ENCODE peak calls at places on chromosome 16, in four cellular contexts. M is body of pancreas, F is A549, B is testis. N is an unnamed sample.

GRCh38 chr16:10314811-10315210 is 71.0 kb upstream of the ATF7IP2 start:
- DNase-seq in M (no peak), F (no peak), B (no peak), N (no peak)

GRCh38 chr16:66478733-66479511 is 51.8 kb downstream of the BEAN1 start:
- DNase-seq in M (peak), F (peak), B (peak), N (no peak)

GRCh38 chr16:87448866-87449265 is 44.0 kb downstream of the ZCCHC14 start:
- DNase-seq in M (no peak), F (no peak), B (no peak), N (no peak)

GRCh38 chr16:16071631-16072244 is 122.3 kb downstream of the ABCC1 start:
- DNase-seq in M (peak), F (no peak), B (peak), N (no peak)

GRCh38 chr16:80971814-80972213 is 34.9 kb downstream of the CMC2 start:
- DNase-seq in M (no peak), F (no peak), B (no peak), N (no peak)

GRCh38 chr16:1980026-1980769 is 1.1 kb downstream of the NOXO1 start:
- DNase-seq in M (peak), F (no peak), B (no peak), N (no peak)

GRCh38 chr16:7397901-7398300 is 65.3 kb downstream of the RBFOX1 start:
- DNase-seq in M (no peak), F (no peak), B (no peak), N (no peak)

GRCh38 chr16:69888005-69888560 is 63.1 kb upstream of the CLEC18A start:
- DNase-seq in M (no peak), F (no peak), B (no peak), N (no peak)

GRCh38 chr16:23801387-23801786 is 34.4 kb upstream of the PRKCB start:
- DNase-seq in M (peak), F (peak), B (peak), N (peak)

GRCh38 chr16:89855986-89856385 is 17.4 kb upstream of the TCF25 start:
- DNase-seq in M (no peak), F (no peak), B (no peak), N (no peak)

GRCh38 chr16:50257876-50258275 is 8.5 kb upstream of the ADCY7 start:
- DNase-seq in M (no peak), F (no peak), B (no peak), N (no peak)

GRCh38 chr16:9395958-9396359 is 304.5 kb downstream of the HAPSTR1 start:
- DNase-seq in M (peak), F (no peak), B (no peak), N (no peak)

GRCh38 chr16:49788505-49788904 is 67.4 kb downstream of the ZNF423 start:
- DNase-seq in M (no peak), F (no peak), B (peak), N (no peak)

GRCh38 chr16:24151482-24151939 is 104.6 kb upstream of the CACNG3 start:
- DNase-seq in M (no peak), F (no peak), B (no peak), N (no peak)

GRCh38 chr16:75733305-75734141 is 7.2 kb upstream of the CPHXL start:
- DNase-seq in M (no peak), F (no peak), B (peak), N (no peak)

GRCh38 chr16:55257971-55258613 is 65.9 kb upstream of the IRX6 start:
- DNase-seq in M (peak), F (peak), B (peak), N (peak)

GRCh38 chr16:78126662-78127061 is 27.2 kb downstream of the WWOX start:
- DNase-seq in M (no peak), F (no peak), B (no peak), N (no peak)

GRCh38 chr16:15466886-15467781 is 32.7 kb downstream of the BMERB1 start:
- DNase-seq in M (no peak), F (peak), B (no peak), N (peak)

GRCh38 chr16:55297062-55297909 is 26.7 kb upstream of the IRX6 start:
- DNase-seq in M (no peak), F (no peak), B (no peak), N (peak)

GRCh38 chr16:27547851-27548250 is 1.9 kb downstream of the GTF3C1 start:
- DNase-seq in M (no peak), F (no peak), B (no peak), N (no peak)

GRCh38 chr16:75485230-75486013 is 9.8 kb downstream of the CHST6 start:
- DNase-seq in M (no peak), F (no peak), B (no peak), N (no peak)

GRCh38 chr16:53689636-53690035 is 14.0 kb downstream of the RPGRIP1L start:
- DNase-seq in M (no peak), F (no peak), B (no peak), N (no peak)

GRCh38 chr16:71567931-71568330 is 9.0 kb downstream of the TAT start:
- DNase-seq in M (no peak), F (no peak), B (no peak), N (no peak)

GRCh38 chr16:73172621-73173312 is 124.8 kb upstream of the ZFHX3 start:
- DNase-seq in M (peak), F (no peak), B (peak), N (peak)

GRCh38 chr16:29804455-29805231 is 1.7 kb upstream of the MAZ start:
- DNase-seq in M (peak), F (no peak), B (peak), N (peak)

GRCh38 chr16:30395155-30395991 is at the start of gene ZNF48:
- DNase-seq in M (peak), F (peak), B (peak), N (peak)

GRCh38 chr16:49453001-49453400 is 79.4 kb downstream of the C16orf78 start:
- DNase-seq in M (no peak), F (no peak), B (no peak), N (no peak)

N was measured in LNCaP clone FGC.